ENCODE peak calls at places on chromosomes 1 and 21, in eight cellular contexts. One of them, this sample, is unnamed.

GRCh38 chr1:44033041-44033575 is 1.8 kb upstream of the SLC6A9 start:
- DNase-seq in HEK293T: no peak
- DNase-seq in HS-5: no peak
- DNase-seq in left ventricle myocardium inferior: no peak
- DNase-seq in T-helper 2 cell: no peak
- DNase-seq in GM19239: no peak
- DNase-seq in activated CD8-positive, alpha-beta memory T cell treated with anti-CD3 and anti-CD28 coated beads, Interleukin-2, amount 50 U/mL, for 48 hours: no peak
- DNase-seq in RWPE1: no peak
- DNase-seq in this sample: no peak

GRCh38 chr21:44972821-44973220 is 33.0 kb downstream of the SLX9 start:
- DNase-seq in HS-5: no peak
- DNase-seq in HEK293T: no peak
- DNase-seq in left ventricle myocardium inferior: no peak
- DNase-seq in GM19239: no peak
- DNase-seq in activated CD8-positive, alpha-beta memory T cell treated with anti-CD3 and anti-CD28 coated beads, Interleukin-2, amount 50 U/mL, for 48 hours: no peak
- DNase-seq in T-helper 2 cell: no peak
- DNase-seq in RWPE1: no peak
- DNase-seq in this sample: no peak

GRCh38 chr1:109909531-109909930 is 1.1 kb upstream of the CSF1 start:
- DNase-seq in RWPE1: no peak
- DNase-seq in activated CD8-positive, alpha-beta memory T cell treated with anti-CD3 and anti-CD28 coated beads, Interleukin-2, amount 50 U/mL, for 48 hours: no peak
- DNase-seq in T-helper 2 cell: no peak
- DNase-seq in left ventricle myocardium inferior: no peak
- DNase-seq in HEK293T: no peak
- DNase-seq in GM19239: no peak
- DNase-seq in HS-5: no peak
- DNase-seq in this sample: no peak

GRCh38 chr21:46295996-46296752 is 10.0 kb downstream of the YBEY start:
- DNase-seq in HEK293T: peak
- DNase-seq in activated CD8-positive, alpha-beta memory T cell treated with anti-CD3 and anti-CD28 coated beads, Interleukin-2, amount 50 U/mL, for 48 hours: peak
- DNase-seq in GM19239: no peak
- DNase-seq in left ventricle myocardium inferior: peak
- DNase-seq in HS-5: no peak
- DNase-seq in RWPE1: no peak
- DNase-seq in T-helper 2 cell: no peak
- DNase-seq in this sample: peak

GRCh38 chr1:236465959-236466303 is 57.9 kb upstream of the LGALS8 start:
- DNase-seq in RWPE1: peak
- DNase-seq in left ventricle myocardium inferior: no peak
- DNase-seq in activated CD8-positive, alpha-beta memory T cell treated with anti-CD3 and anti-CD28 coated beads, Interleukin-2, amount 50 U/mL, for 48 hours: no peak
- DNase-seq in GM19239: peak
- DNase-seq in HEK293T: no peak
- DNase-seq in HS-5: no peak
- DNase-seq in T-helper 2 cell: no peak
- DNase-seq in this sample: no peak

GRCh38 chr1:205534444-205534985 is 30.0 kb downstream of the CDK18 start:
- DNase-seq in activated CD8-positive, alpha-beta memory T cell treated with anti-CD3 and anti-CD28 coated beads, Interleukin-2, amount 50 U/mL, for 48 hours: no peak
- DNase-seq in GM19239: no peak
- DNase-seq in HS-5: no peak
- DNase-seq in HEK293T: no peak
- DNase-seq in T-helper 2 cell: no peak
- DNase-seq in left ventricle myocardium inferior: no peak
- DNase-seq in RWPE1: no peak
- DNase-seq in this sample: no peak

GRCh38 chr1:47837866-47838561 is 159.2 kb downstream of the TRABD2B start:
- DNase-seq in HEK293T: no peak
- DNase-seq in HS-5: no peak
- DNase-seq in RWPE1: no peak
- DNase-seq in left ventricle myocardium inferior: no peak
- DNase-seq in T-helper 2 cell: no peak
- DNase-seq in activated CD8-positive, alpha-beta memory T cell treated with anti-CD3 and anti-CD28 coated beads, Interleukin-2, amount 50 U/mL, for 48 hours: no peak
- DNase-seq in GM19239: no peak
- DNase-seq in this sample: no peak

GRCh38 chr1:183723571-183723970 is 70.5 kb upstream of the APOBEC4 start:
- DNase-seq in left ventricle myocardium inferior: no peak
- DNase-seq in HS-5: no peak
- DNase-seq in T-helper 2 cell: no peak
- DNase-seq in RWPE1: no peak
- DNase-seq in GM19239: no peak
- DNase-seq in HEK293T: no peak
- DNase-seq in activated CD8-positive, alpha-beta memory T cell treated with anti-CD3 and anti-CD28 coated beads, Interleukin-2, amount 50 U/mL, for 48 hours: no peak
- DNase-seq in this sample: no peak

GRCh38 chr1:91693542-91693941 is 192.4 kb downstream of the TGFBR3 start:
- DNase-seq in activated CD8-positive, alpha-beta memory T cell treated with anti-CD3 and anti-CD28 coated beads, Interleukin-2, amount 50 U/mL, for 48 hours: no peak
- DNase-seq in HS-5: peak
- DNase-seq in HEK293T: no peak
- DNase-seq in GM19239: no peak
- DNase-seq in left ventricle myocardium inferior: peak
- DNase-seq in T-helper 2 cell: no peak
- DNase-seq in RWPE1: no peak
- DNase-seq in this sample: no peak

GRCh38 chr1:54543729-54544496 is 4.1 kb upstream of the ACOT11 start:
- DNase-seq in HS-5: no peak
- DNase-seq in RWPE1: peak
- DNase-seq in HEK293T: no peak
- DNase-seq in GM19239: no peak
- DNase-seq in T-helper 2 cell: no peak
- DNase-seq in left ventricle myocardium inferior: no peak
- DNase-seq in activated CD8-positive, alpha-beta memory T cell treated with anti-CD3 and anti-CD28 coated beads, Interleukin-2, amount 50 U/mL, for 48 hours: no peak
- DNase-seq in this sample: peak

GRCh38 chr21:31098576-31099005 is 60.3 kb upstream of the KRTAP19-8 start:
- DNase-seq in GM19239: no peak
- DNase-seq in T-helper 2 cell: peak
- DNase-seq in HS-5: peak
- DNase-seq in RWPE1: peak
- DNase-seq in HEK293T: peak
- DNase-seq in activated CD8-positive, alpha-beta memory T cell treated with anti-CD3 and anti-CD28 coated beads, Interleukin-2, amount 50 U/mL, for 48 hours: peak
- DNase-seq in left ventricle myocardium inferior: peak
- DNase-seq in this sample: peak

GRCh38 chr1:22143065-22143514 is at the start of gene WNT4:
- DNase-seq in GM19239: peak
- DNase-seq in T-helper 2 cell: no peak
- DNase-seq in HEK293T: peak
- DNase-seq in activated CD8-positive, alpha-beta memory T cell treated with anti-CD3 and anti-CD28 coated beads, Interleukin-2, amount 50 U/mL, for 48 hours: no peak
- DNase-seq in RWPE1: peak
- DNase-seq in HS-5: no peak
- DNase-seq in left ventricle myocardium inferior: no peak
- DNase-seq in this sample: no peak

GRCh38 chr21:25639922-25640670 is 1.0 kb downstream of the JAM2 start:
- DNase-seq in activated CD8-positive, alpha-beta memory T cell treated with anti-CD3 and anti-CD28 coated beads, Interleukin-2, amount 50 U/mL, for 48 hours: peak
- DNase-seq in HEK293T: peak
- DNase-seq in GM19239: no peak
- DNase-seq in HS-5: no peak
- DNase-seq in T-helper 2 cell: peak
- DNase-seq in left ventricle myocardium inferior: peak
- DNase-seq in RWPE1: no peak
- DNase-seq in this sample: no peak

GRCh38 chr1:12081648-12082396 is 18.7 kb downstream of the TNFRSF8 start:
- DNase-seq in HEK293T: no peak
- DNase-seq in GM19239: no peak
- DNase-seq in RWPE1: no peak
- DNase-seq in activated CD8-positive, alpha-beta memory T cell treated with anti-CD3 and anti-CD28 coated beads, Interleukin-2, amount 50 U/mL, for 48 hours: no peak
- DNase-seq in HS-5: no peak
- DNase-seq in left ventricle myocardium inferior: no peak
- DNase-seq in T-helper 2 cell: no peak
- DNase-seq in this sample: peak

GRCh38 chr21:20739421-20739820 is 258.8 kb upstream of the NCAM2 start:
- DNase-seq in HS-5: no peak
- DNase-seq in HEK293T: peak
- DNase-seq in left ventricle myocardium inferior: no peak
- DNase-seq in RWPE1: peak
- DNase-seq in activated CD8-positive, alpha-beta memory T cell treated with anti-CD3 and anti-CD28 coated beads, Interleukin-2, amount 50 U/mL, for 48 hours: no peak
- DNase-seq in GM19239: no peak
- DNase-seq in T-helper 2 cell: no peak
- DNase-seq in this sample: no peak

GRCh38 chr1:203328714-203329122 is 22.2 kb downstream of the FMOD start:
- DNase-seq in HEK293T: peak
- DNase-seq in left ventricle myocardium inferior: no peak
- DNase-seq in activated CD8-positive, alpha-beta memory T cell treated with anti-CD3 and anti-CD28 coated beads, Interleukin-2, amount 50 U/mL, for 48 hours: no peak
- DNase-seq in T-helper 2 cell: no peak
- DNase-seq in RWPE1: no peak
- DNase-seq in GM19239: no peak
- DNase-seq in HS-5: no peak
- DNase-seq in this sample: no peak

GRCh38 chr1:235336903-235337302 is 8.5 kb downstream of the GGPS1 start:
- DNase-seq in RWPE1: no peak
- DNase-seq in HEK293T: no peak
- DNase-seq in T-helper 2 cell: no peak
- DNase-seq in GM19239: no peak
- DNase-seq in left ventricle myocardium inferior: no peak
- DNase-seq in HS-5: no peak
- DNase-seq in activated CD8-positive, alpha-beta memory T cell treated with anti-CD3 and anti-CD28 coated beads, Interleukin-2, amount 50 U/mL, for 48 hours: no peak
- DNase-seq in this sample: no peak

GRCh38 chr1:16250547-16251251 is 13.7 kb upstream of the CPLANE2 start:
- DNase-seq in activated CD8-positive, alpha-beta memory T cell treated with anti-CD3 and anti-CD28 coated beads, Interleukin-2, amount 50 U/mL, for 48 hours: peak
- DNase-seq in HEK293T: no peak
- DNase-seq in RWPE1: no peak
- DNase-seq in T-helper 2 cell: no peak
- DNase-seq in GM19239: no peak
- DNase-seq in left ventricle myocardium inferior: no peak
- DNase-seq in HS-5: no peak
- DNase-seq in this sample: no peak

GRCh38 chr1:160261526-160261877 is 847 bp downstream of the DCAF8 start:
- DNase-seq in T-helper 2 cell: no peak
- DNase-seq in left ventricle myocardium inferior: no peak
- DNase-seq in GM19239: no peak
- DNase-seq in HEK293T: peak
- DNase-seq in activated CD8-positive, alpha-beta memory T cell treated with anti-CD3 and anti-CD28 coated beads, Interleukin-2, amount 50 U/mL, for 48 hours: no peak
- DNase-seq in RWPE1: peak
- DNase-seq in HS-5: peak
- DNase-seq in this sample: peak

GRCh38 chr21:38798481-38798882 is 7.2 kb upstream of the ETS2 start:
- DNase-seq in GM19239: no peak
- DNase-seq in activated CD8-positive, alpha-beta memory T cell treated with anti-CD3 and anti-CD28 coated beads, Interleukin-2, amount 50 U/mL, for 48 hours: peak
- DNase-seq in RWPE1: peak
- DNase-seq in T-helper 2 cell: no peak
- DNase-seq in HEK293T: peak
- DNase-seq in left ventricle myocardium inferior: no peak
- DNase-seq in HS-5: no peak
- DNase-seq in this sample: no peak

GRCh38 chr1:234621657-234622335 is 11.8 kb upstream of the IRF2BP2 start:
- DNase-seq in left ventricle myocardium inferior: peak
- DNase-seq in HS-5: no peak
- DNase-seq in T-helper 2 cell: no peak
- DNase-seq in GM19239: no peak
- DNase-seq in RWPE1: no peak
- DNase-seq in activated CD8-positive, alpha-beta memory T cell treated with anti-CD3 and anti-CD28 coated beads, Interleukin-2, amount 50 U/mL, for 48 hours: no peak
- DNase-seq in HEK293T: no peak
- DNase-seq in this sample: no peak

GRCh38 chr21:43851593-43851992 is 13.4 kb upstream of the AGPAT3 start:
- DNase-seq in HS-5: no peak
- DNase-seq in GM19239: no peak
- DNase-seq in T-helper 2 cell: no peak
- DNase-seq in activated CD8-positive, alpha-beta memory T cell treated with anti-CD3 and anti-CD28 coated beads, Interleukin-2, amount 50 U/mL, for 48 hours: no peak
- DNase-seq in RWPE1: no peak
- DNase-seq in left ventricle myocardium inferior: no peak
- DNase-seq in HEK293T: no peak
- DNase-seq in this sample: no peak

GRCh38 chr1:215606036-215606435 is 38.9 kb downstream of the KCTD3 start:
- DNase-seq in T-helper 2 cell: no peak
- DNase-seq in GM19239: no peak
- DNase-seq in HEK293T: no peak
- DNase-seq in RWPE1: no peak
- DNase-seq in HS-5: no peak
- DNase-seq in activated CD8-positive, alpha-beta memory T cell treated with anti-CD3 and anti-CD28 coated beads, Interleukin-2, amount 50 U/mL, for 48 hours: no peak
- DNase-seq in left ventricle myocardium inferior: no peak
- DNase-seq in this sample: no peak

GRCh38 chr1:37410815-37411214 is 63.6 kb upstream of the ZC3H12A start:
- DNase-seq in activated CD8-positive, alpha-beta memory T cell treated with anti-CD3 and anti-CD28 coated beads, Interleukin-2, amount 50 U/mL, for 48 hours: no peak
- DNase-seq in HS-5: no peak
- DNase-seq in HEK293T: peak
- DNase-seq in left ventricle myocardium inferior: no peak
- DNase-seq in RWPE1: peak
- DNase-seq in GM19239: no peak
- DNase-seq in T-helper 2 cell: no peak
- DNase-seq in this sample: no peak

GRCh38 chr1:224061436-224061835 is 52.5 kb upstream of the FBXO28 start:
- DNase-seq in activated CD8-positive, alpha-beta memory T cell treated with anti-CD3 and anti-CD28 coated beads, Interleukin-2, amount 50 U/mL, for 48 hours: no peak
- DNase-seq in HS-5: no peak
- DNase-seq in T-helper 2 cell: no peak
- DNase-seq in GM19239: no peak
- DNase-seq in RWPE1: no peak
- DNase-seq in HEK293T: no peak
- DNase-seq in left ventricle myocardium inferior: no peak
- DNase-seq in this sample: no peak

GRCh38 chr1:173409613-173410012 is 67.5 kb upstream of the PRDX6 start:
- DNase-seq in GM19239: no peak
- DNase-seq in HS-5: no peak
- DNase-seq in left ventricle myocardium inferior: peak
- DNase-seq in RWPE1: no peak
- DNase-seq in HEK293T: no peak
- DNase-seq in T-helper 2 cell: no peak
- DNase-seq in activated CD8-positive, alpha-beta memory T cell treated with anti-CD3 and anti-CD28 coated beads, Interleukin-2, amount 50 U/mL, for 48 hours: no peak
- DNase-seq in this sample: peak

GRCh38 chr1:211541715-211542477 is 37.1 kb downstream of the SLC30A1 start:
- DNase-seq in T-helper 2 cell: no peak
- DNase-seq in RWPE1: no peak
- DNase-seq in GM19239: no peak
- DNase-seq in HEK293T: no peak
- DNase-seq in activated CD8-positive, alpha-beta memory T cell treated with anti-CD3 and anti-CD28 coated beads, Interleukin-2, amount 50 U/mL, for 48 hours: no peak
- DNase-seq in HS-5: no peak
- DNase-seq in left ventricle myocardium inferior: no peak
- DNase-seq in this sample: no peak

GRCh38 chr1:202589190-202589680 is 121.0 kb downstream of the SYT2 start:
- DNase-seq in HS-5: peak
- DNase-seq in activated CD8-positive, alpha-beta memory T cell treated with anti-CD3 and anti-CD28 coated beads, Interleukin-2, amount 50 U/mL, for 48 hours: no peak
- DNase-seq in RWPE1: peak
- DNase-seq in HEK293T: no peak
- DNase-seq in GM19239: no peak
- DNase-seq in T-helper 2 cell: no peak
- DNase-seq in left ventricle myocardium inferior: peak
- DNase-seq in this sample: no peak

GRCh38 chr1:230848235-230848634 is 20.1 kb downstream of the C1orf198 start:
- DNase-seq in left ventricle myocardium inferior: no peak
- DNase-seq in HEK293T: no peak
- DNase-seq in T-helper 2 cell: no peak
- DNase-seq in GM19239: no peak
- DNase-seq in RWPE1: no peak
- DNase-seq in HS-5: no peak
- DNase-seq in activated CD8-positive, alpha-beta memory T cell treated with anti-CD3 and anti-CD28 coated beads, Interleukin-2, amount 50 U/mL, for 48 hours: no peak
- DNase-seq in this sample: no peak

This sample was measured in HL-60.